ENCODE peak calls at places on chromosomes 12 and 14, in seven cellular contexts. A, R, D, E, Z, B and Q are unnamed samples. For H3K27me3, the result is how much of the 10 kb centered on the place peaks cover.

GRCh38 chr12:85693093-85693665 is 143.0 kb downstream of the RASSF9 start:
- DNase-seq in D (no peak), B (no peak), A (no peak), Z (no peak), R (no peak), E (no peak), Q (no peak)

GRCh38 chr12:122830517-122831214 is 4.6 kb upstream of the HIP1R start:
- DNase-seq in Z (peak), B (peak), D (peak), E (no peak), R (no peak), A (no peak), Q (no peak)

GRCh38 chr12:50642035-50642451 is 121.9 kb upstream of the ATF1 start:
- DNase-seq in D (peak), B (no peak), R (peak), Z (no peak), A (no peak), E (no peak), Q (no peak)

GRCh38 chr12:66403746-66404145 is 101.5 kb downstream of the HELB start:
- DNase-seq in B (no peak), A (no peak), E (no peak), R (no peak), Z (no peak), D (no peak), Q (no peak)

GRCh38 chr14:67853748-67854147 is 34.2 kb downstream of the RAD51B start:
- DNase-seq in Z (no peak), A (no peak), B (no peak), E (no peak), R (no peak), D (no peak), Q (no peak)

GRCh38 chr12:114245555-114245954 is 160.4 kb downstream of the TBX5 start:
- DNase-seq in R (no peak), E (no peak), A (no peak), Z (no peak), D (no peak), B (no peak), Q (no peak)

GRCh38 chr14:93619176-93619793 is 169.0 kb downstream of the PRIMA1 start:
- DNase-seq in R (no peak), Z (no peak), A (peak), E (peak), D (peak), B (peak), Q (no peak)

GRCh38 chr12:47736216-47736615 is 10.9 kb upstream of the ENDOU start:
- DNase-seq in Z (no peak), A (no peak), B (no peak), R (no peak), D (no peak), E (no peak), Q (no peak)

GRCh38 chr12:99232324-99232723 is 415.2 kb upstream of the GARIN6 start:
- DNase-seq in E (no peak), Z (no peak), A (no peak), B (no peak), D (no peak), R (no peak), Q (no peak)

DNA sequence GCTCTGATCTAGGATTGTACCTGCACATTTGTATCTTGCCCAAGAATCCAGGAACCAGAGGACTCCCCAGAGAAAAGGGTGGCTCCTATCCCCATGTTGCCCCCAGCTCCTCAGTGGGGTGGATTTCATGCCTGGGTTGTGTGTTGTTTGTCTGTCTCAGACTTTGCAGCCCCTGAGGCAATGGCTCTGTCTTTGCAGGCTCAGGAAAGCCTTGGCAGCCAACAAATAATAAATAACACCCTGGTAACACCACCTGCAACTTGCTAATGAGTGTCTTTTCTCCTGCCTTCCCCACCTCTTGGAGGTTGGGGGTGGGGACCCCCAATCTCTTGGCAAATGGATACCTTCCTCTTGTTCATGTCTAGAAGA is 65.2 kb upstream of the CISTR start:
- DNase-seq in B (no peak), E (no peak), A (no peak), R (no peak), Z (no peak), D (no peak), Q (no peak)
- H3K27me3 ChIP-seq in B (under half), E (half or more), A (under half), R (under half), Z (under half), D (under half), Q (under half)

GRCh38 chr14:71244341-71244740 is 337.1 kb downstream of the PCNX1 start:
- DNase-seq in R (no peak), A (no peak), D (peak), B (peak), Z (no peak), E (no peak), Q (no peak)
- H3K4me3 ChIP-seq in R (no peak), A (no peak), D (no peak), B (no peak), Z (no peak), E (no peak), Q (no peak)

DNA sequence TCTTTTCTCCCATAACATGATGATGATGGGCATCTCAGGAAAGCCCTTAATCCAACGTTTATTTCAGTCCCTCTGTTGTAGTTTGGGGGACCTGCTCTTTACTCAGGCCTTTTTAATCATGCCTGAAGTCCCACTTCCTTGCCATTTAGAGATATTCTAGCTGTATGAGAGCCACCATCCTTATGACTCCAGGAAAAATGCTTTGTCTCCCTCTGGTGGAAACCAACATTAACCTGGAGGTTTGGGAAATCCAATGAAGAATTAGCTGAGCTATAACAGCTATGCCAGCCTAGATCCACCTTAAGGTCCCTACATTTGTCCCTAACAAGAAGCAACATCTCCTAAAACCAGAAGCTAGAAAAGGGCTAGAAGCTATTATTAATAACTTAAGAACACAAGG is 1399.1 kb downstream of the LRFN5 start:
- DNase-seq in D (peak), Z (no peak), R (no peak), A (no peak), B (no peak), E (no peak), Q (no peak)
- TF ChIP-seq CTCF in D (peak), Z (no peak), R (peak), A (no peak), B (no peak), E (no peak), Q (no peak)

DNA sequence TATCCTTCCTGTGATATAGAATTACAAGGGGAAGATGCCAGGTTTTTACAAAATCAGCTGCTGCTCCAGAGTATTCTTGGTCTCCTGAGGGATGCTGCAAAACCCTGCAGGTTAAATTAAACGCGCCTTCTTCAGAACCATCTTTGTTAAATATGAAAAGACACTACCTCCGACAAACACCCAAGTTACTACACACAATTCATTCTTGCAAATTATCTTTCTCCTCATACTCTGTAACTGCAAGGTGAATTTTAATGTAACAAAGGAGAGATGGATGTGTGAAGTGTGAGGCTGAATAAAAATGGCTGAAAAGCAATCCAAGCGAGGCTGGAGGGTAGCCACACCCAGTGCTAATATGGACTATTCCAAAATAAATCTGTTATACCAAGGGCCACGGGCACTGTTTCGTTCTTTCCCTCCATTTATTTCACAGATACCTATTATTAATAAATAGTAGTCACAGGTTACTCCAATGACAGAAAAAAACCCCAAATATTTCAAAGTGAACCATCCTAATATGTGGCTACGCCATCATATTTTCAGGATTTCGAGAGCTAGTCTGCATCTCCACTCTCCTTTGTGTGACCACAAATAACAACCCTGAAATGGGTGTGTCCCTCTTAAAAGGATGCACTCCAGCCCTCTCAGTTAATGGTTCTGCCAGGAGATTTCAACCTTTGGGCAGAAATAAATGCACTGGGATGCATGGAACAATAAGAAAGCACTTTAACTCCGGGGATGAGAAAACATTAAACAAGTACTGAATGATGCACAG is 53.0 kb upstream of the CCDC175 start:
- DNase-seq in R (no peak), B (no peak), D (no peak), E (no peak), A (no peak), Z (no peak), Q (no peak)
- H3K27me3 ChIP-seq in R (under half), B (half or more), D (under half), E (under half), A (under half), Z (under half), Q (under half)

DNA sequence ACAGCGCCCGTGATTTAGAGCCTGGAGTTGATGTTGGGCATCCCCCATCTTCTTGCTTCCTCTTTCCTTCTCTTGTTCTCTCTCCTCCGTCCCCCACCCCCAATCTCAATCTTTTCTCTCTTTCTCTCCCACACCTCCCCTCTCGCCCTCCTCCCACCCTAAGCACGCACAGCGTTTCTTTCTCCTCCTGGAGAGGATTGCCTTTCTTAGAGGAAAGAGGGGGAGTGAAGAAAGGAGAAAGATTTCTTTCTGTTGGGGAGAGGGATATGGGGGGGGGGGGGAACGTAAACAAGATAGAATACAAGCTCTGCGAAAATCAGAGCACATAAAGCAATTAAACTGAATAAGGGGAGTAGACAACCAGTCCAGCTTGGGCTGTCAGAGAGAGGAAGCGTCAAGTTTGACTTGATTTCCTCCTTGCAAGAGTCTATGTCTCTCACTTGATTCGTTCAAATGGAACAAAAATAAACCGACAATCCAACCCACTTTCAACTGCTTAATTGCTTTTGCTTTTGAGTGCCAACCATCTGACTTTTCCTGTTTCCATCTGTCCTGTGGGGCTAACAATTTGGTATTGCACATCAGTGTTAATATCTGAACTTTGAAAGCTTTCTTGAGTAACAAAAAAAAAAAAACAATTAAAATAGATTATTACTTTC is 852 bp downstream of the SYT1 start:
- DNase-seq in A (no peak), R (no peak), Z (no peak), B (no peak), E (no peak), D (no peak), Q (no peak)
- H3K4me3 ChIP-seq in A (no peak), R (peak), Z (peak), B (peak), E (no peak), D (peak), Q (no peak)

DNA sequence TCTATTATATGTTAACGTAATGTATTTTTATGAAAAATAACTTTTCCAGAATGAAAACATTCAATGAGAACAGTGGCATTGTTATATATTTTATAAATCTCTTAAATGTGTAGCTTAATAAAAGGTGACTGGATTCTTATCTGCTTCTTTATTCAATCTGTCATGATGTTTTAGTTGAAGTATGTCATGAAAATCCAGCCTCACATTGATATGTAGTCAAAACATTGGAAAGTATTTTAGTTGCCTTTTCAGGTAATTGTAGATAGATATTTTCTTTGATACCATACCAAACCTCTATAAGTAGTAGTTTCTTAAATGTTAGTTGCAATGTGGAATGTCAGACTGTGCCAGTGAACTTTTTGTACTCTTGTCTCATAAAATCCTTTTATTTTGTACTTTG is 41.3 kb upstream of the MSRB3 start:
- DNase-seq in R (no peak), D (no peak), E (no peak), B (no peak), A (no peak), Z (no peak), Q (no peak)
- TF ChIP-seq CTCF in R (no peak), D (no peak), E (no peak), B (no peak), A (no peak), Z (no peak), Q (no peak)

DNA sequence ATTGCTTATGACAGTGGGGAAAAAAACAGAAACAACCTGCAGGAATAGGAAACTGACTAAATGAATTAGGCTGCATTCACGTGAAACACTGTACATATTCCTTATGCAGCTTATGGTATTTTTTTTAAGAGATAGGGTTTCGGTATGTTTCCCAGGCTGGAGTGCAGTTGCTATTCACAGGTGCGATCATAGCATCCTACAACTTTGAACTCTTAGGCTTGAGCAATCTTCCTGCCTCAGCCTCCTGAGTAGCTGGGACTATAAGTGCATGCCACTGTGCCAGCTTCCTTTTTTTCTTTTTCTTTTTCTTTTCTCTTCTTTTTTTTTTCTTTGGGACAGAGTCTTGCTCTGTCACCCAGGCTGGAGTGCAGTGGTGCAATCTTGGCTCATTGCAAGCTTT is 35.8 kb upstream of the SPPL3 start:
- DNase-seq in A (no peak), R (no peak), B (no peak), E (no peak), Z (no peak), D (no peak), Q (no peak)
- H3K27me3 ChIP-seq in A (under half), R (under half), B (under half), E (under half), Z (under half), D (under half), Q (under half)